ENCODE peak calls at places on chromosomes 5 and 9, in ten cellular contexts. One of them, this sample, is unnamed.

GRCh38 chr9:69132391-69132790 is 41.7 kb upstream of the TJP2 start:
- DNase-seq in foreskin fibroblast: no peak
- DNase-seq in PC-3: no peak
- DNase-seq in cardiac muscle cell: no peak
- DNase-seq in body of pancreas: no peak
- DNase-seq in GM23338: no peak
- DNase-seq in heart left ventricle: no peak
- DNase-seq in fibroblast of pulmonary artery: no peak
- DNase-seq in AG09309: no peak
- DNase-seq in A549: no peak
- DNase-seq in this sample: no peak

GRCh38 chr5:85140471-85140870 is 755.8 kb upstream of the EDIL3 start:
- DNase-seq in A549: no peak
- DNase-seq in heart left ventricle: no peak
- DNase-seq in cardiac muscle cell: no peak
- DNase-seq in body of pancreas: no peak
- DNase-seq in fibroblast of pulmonary artery: no peak
- DNase-seq in AG09309: no peak
- DNase-seq in PC-3: no peak
- DNase-seq in foreskin fibroblast: no peak
- DNase-seq in GM23338: no peak
- DNase-seq in this sample: no peak

GRCh38 chr9:78280982-78281668 is 15.8 kb upstream of the PSAT1 start:
- DNase-seq in GM23338: no peak
- DNase-seq in A549: no peak
- DNase-seq in body of pancreas: peak; percentile 89
- DNase-seq in heart left ventricle: peak; percentile 68
- DNase-seq in PC-3: no peak
- DNase-seq in fibroblast of pulmonary artery: peak; percentile 94
- DNase-seq in AG09309: peak; percentile 7
- DNase-seq in foreskin fibroblast: peak; percentile 90
- DNase-seq in cardiac muscle cell: peak; percentile 97
- DNase-seq in this sample: peak; percentile 80

GRCh38 chr5:87120518-87121314 is 147.0 kb upstream of the RASA1 start:
- DNase-seq in PC-3: peak; percentile 100
- DNase-seq in GM23338: no peak
- DNase-seq in heart left ventricle: no peak
- DNase-seq in body of pancreas: no peak
- DNase-seq in AG09309: peak; percentile 74
- DNase-seq in A549: no peak
- DNase-seq in cardiac muscle cell: peak; percentile 76
- DNase-seq in foreskin fibroblast: peak; percentile 90
- DNase-seq in fibroblast of pulmonary artery: peak; percentile 82
- DNase-seq in this sample: peak; percentile 90

GRCh38 chr9:20790721-20791120 is 106.7 kb downstream of the FOCAD start:
- DNase-seq in A549: no peak
- DNase-seq in foreskin fibroblast: no peak
- DNase-seq in PC-3: no peak
- DNase-seq in body of pancreas: no peak
- DNase-seq in cardiac muscle cell: no peak
- DNase-seq in heart left ventricle: no peak
- DNase-seq in AG09309: no peak
- DNase-seq in GM23338: no peak
- DNase-seq in fibroblast of pulmonary artery: no peak
- DNase-seq in this sample: no peak

GRCh38 chr9:95605826-95606555 is 89.2 kb upstream of the PTCH1 start:
- DNase-seq in cardiac muscle cell: no peak
- DNase-seq in body of pancreas: no peak
- DNase-seq in foreskin fibroblast: no peak
- DNase-seq in PC-3: no peak
- DNase-seq in fibroblast of pulmonary artery: no peak
- DNase-seq in GM23338: peak; percentile 60
- DNase-seq in A549: no peak
- DNase-seq in AG09309: no peak
- DNase-seq in heart left ventricle: no peak
- DNase-seq in this sample: no peak

GRCh38 chr9:128081052-128081451 is 13.0 kb downstream of the SLC25A25 start:
- DNase-seq in foreskin fibroblast: peak; percentile 98
- DNase-seq in cardiac muscle cell: peak; percentile 91
- DNase-seq in fibroblast of pulmonary artery: peak; percentile 93
- DNase-seq in PC-3: no peak
- DNase-seq in body of pancreas: no peak
- DNase-seq in heart left ventricle: no peak
- DNase-seq in AG09309: peak; percentile 87
- DNase-seq in GM23338: no peak
- DNase-seq in A549: no peak
- DNase-seq in this sample: peak; percentile 97

GRCh38 chr5:102767864-102768263 is 12.8 kb downstream of the PAM start:
- DNase-seq in PC-3: no peak
- DNase-seq in fibroblast of pulmonary artery: no peak
- DNase-seq in cardiac muscle cell: no peak
- DNase-seq in heart left ventricle: no peak
- DNase-seq in AG09309: no peak
- DNase-seq in A549: no peak
- DNase-seq in body of pancreas: no peak
- DNase-seq in GM23338: no peak
- DNase-seq in foreskin fibroblast: no peak
- DNase-seq in this sample: no peak

GRCh38 chr5:149172709-149173505 is 31.6 kb downstream of the ABLIM3 start:
- DNase-seq in foreskin fibroblast: peak; percentile 72
- DNase-seq in A549: no peak
- DNase-seq in PC-3: peak; percentile 50
- DNase-seq in cardiac muscle cell: no peak
- DNase-seq in AG09309: no peak
- DNase-seq in heart left ventricle: no peak
- DNase-seq in fibroblast of pulmonary artery: peak; percentile 13
- DNase-seq in GM23338: no peak
- DNase-seq in body of pancreas: no peak
- DNase-seq in this sample: peak; percentile 49

GRCh38 chr5:2833513-2833912 is 82.0 kb upstream of the IRX2 start:
- DNase-seq in GM23338: no peak
- DNase-seq in foreskin fibroblast: no peak
- DNase-seq in PC-3: no peak
- DNase-seq in cardiac muscle cell: no peak
- DNase-seq in body of pancreas: no peak
- DNase-seq in AG09309: no peak
- DNase-seq in A549: no peak
- DNase-seq in fibroblast of pulmonary artery: no peak
- DNase-seq in heart left ventricle: no peak
- DNase-seq in this sample: no peak

GRCh38 chr5:146751781-146752401 is 126.7 kb downstream of the PPP2R2B start:
- DNase-seq in heart left ventricle: no peak
- DNase-seq in foreskin fibroblast: no peak
- DNase-seq in body of pancreas: no peak
- DNase-seq in A549: no peak
- DNase-seq in fibroblast of pulmonary artery: no peak
- DNase-seq in GM23338: no peak
- DNase-seq in PC-3: no peak
- DNase-seq in cardiac muscle cell: no peak
- DNase-seq in AG09309: no peak
- DNase-seq in this sample: no peak

GRCh38 chr5:173793677-173794570 is 94.2 kb upstream of the CPEB4 start:
- DNase-seq in fibroblast of pulmonary artery: no peak
- DNase-seq in heart left ventricle: no peak
- DNase-seq in body of pancreas: no peak
- DNase-seq in AG09309: no peak
- DNase-seq in GM23338: no peak
- DNase-seq in cardiac muscle cell: no peak
- DNase-seq in A549: no peak
- DNase-seq in foreskin fibroblast: no peak
- DNase-seq in PC-3: peak; percentile 41
- DNase-seq in this sample: no peak

DNA sequence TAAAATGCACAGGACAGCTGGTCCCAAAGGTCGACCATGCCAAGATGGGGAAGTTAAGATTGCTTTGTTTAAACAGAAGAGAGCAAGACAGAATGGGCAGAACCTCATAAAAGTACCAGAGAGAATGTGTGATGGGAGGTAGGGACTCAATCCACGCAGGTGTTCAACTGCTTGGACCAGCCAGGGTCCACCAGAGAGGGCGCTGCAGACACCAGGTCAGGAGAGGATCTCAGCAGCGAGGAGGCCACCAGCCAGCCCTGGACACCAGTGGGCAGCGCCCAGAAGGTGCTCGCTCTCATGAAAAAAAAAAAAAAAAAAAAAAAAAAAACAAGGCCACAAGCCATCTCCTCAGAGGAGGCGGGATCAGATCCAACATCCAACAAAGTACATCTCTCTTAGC is 81.8 kb downstream of the SHC3 start:
- DNase-seq in foreskin fibroblast: no peak
- DNase-seq in AG09309: no peak
- DNase-seq in body of pancreas: no peak
- DNase-seq in GM23338: peak; percentile 39
- DNase-seq in fibroblast of pulmonary artery: no peak
- DNase-seq in cardiac muscle cell: no peak
- DNase-seq in PC-3: no peak
- DNase-seq in heart left ventricle: no peak
- DNase-seq in A549: no peak
- DNase-seq in this sample: no peak
- H3K4me3 ChIP-seq in foreskin fibroblast: no peak overlapping the region
- H3K4me3 ChIP-seq in AG09309: no peak overlapping the region
- H3K4me3 ChIP-seq in body of pancreas: no peak overlapping the region
- H3K4me3 ChIP-seq in GM23338: no peak overlapping the region
- H3K4me3 ChIP-seq in fibroblast of pulmonary artery: no peak overlapping the region
- H3K4me3 ChIP-seq in cardiac muscle cell: no peak overlapping the region
- H3K4me3 ChIP-seq in PC-3: no peak overlapping the region
- H3K4me3 ChIP-seq in heart left ventricle: no peak overlapping the region
- H3K4me3 ChIP-seq in A549: no peak overlapping the region
- H3K4me3 ChIP-seq in this sample: no peak overlapping the region

DNA sequence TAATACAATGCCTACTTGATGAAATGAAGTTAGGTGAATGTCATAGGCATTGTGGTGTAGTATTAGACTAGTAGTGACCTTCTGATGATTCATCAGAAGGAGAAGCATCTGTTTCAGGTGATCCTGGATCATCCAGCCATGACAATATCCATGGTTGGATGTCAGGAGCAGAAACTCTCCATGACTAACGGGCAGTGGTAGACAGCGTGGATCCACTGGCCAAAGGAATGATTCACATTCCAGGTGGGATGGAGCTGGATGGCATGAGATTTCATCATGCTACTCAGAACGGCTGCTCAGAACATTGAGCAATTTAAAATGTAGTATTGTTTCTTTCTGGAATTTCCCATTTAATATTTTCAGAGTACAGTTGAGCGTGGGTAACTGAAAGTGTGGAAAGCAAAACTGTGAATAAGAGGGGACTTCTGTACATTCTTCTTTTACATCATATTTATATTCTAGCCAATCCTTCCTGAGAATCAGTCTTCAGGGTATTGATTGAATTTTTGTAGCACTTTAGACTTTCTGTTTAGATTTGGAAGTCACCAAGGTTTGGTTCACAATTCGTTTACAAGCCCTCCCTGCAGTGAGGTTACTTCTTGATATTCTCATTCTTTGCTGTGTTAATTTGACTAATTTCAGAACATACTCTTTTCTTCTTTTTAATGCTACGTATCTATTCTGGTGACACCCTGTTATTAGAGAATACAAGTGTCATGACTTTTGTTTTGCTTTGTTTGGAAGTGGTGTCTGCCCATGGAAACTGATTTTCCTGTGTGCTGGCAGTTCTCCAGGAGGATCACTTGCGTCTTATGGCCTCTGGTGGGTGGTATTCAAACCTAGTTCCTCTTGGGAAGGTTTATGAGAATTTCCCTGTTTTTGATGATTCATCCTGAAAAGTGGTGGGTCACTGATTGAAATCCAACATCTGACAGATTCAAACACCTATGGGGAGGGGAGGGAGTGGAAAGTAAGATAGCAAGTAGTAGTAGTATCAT is 12.2 kb upstream of the CLINT1 start:
- DNase-seq in cardiac muscle cell: peak; percentile 69
- DNase-seq in heart left ventricle: no peak
- DNase-seq in PC-3: peak; percentile 75
- DNase-seq in A549: peak; percentile 76
- DNase-seq in body of pancreas: no peak
- DNase-seq in fibroblast of pulmonary artery: peak; percentile 75
- DNase-seq in AG09309: peak; percentile 74
- DNase-seq in foreskin fibroblast: peak; percentile 27
- DNase-seq in GM23338: no peak
- DNase-seq in this sample: peak; percentile 78
- TF ChIP-seq CTCF in cardiac muscle cell: peak; percentile 5
- TF ChIP-seq CTCF in heart left ventricle: no peak
- TF ChIP-seq CTCF in PC-3: peak; percentile 40
- TF ChIP-seq CTCF in A549: peak; percentile 16
- TF ChIP-seq CTCF in body of pancreas: no peak
- TF ChIP-seq CTCF in fibroblast of pulmonary artery: peak; percentile 20
- TF ChIP-seq CTCF in AG09309: peak; percentile 18
- TF ChIP-seq CTCF in foreskin fibroblast: no peak
- TF ChIP-seq CTCF in GM23338: no peak
- TF ChIP-seq CTCF in this sample: peak; percentile 22

DNA sequence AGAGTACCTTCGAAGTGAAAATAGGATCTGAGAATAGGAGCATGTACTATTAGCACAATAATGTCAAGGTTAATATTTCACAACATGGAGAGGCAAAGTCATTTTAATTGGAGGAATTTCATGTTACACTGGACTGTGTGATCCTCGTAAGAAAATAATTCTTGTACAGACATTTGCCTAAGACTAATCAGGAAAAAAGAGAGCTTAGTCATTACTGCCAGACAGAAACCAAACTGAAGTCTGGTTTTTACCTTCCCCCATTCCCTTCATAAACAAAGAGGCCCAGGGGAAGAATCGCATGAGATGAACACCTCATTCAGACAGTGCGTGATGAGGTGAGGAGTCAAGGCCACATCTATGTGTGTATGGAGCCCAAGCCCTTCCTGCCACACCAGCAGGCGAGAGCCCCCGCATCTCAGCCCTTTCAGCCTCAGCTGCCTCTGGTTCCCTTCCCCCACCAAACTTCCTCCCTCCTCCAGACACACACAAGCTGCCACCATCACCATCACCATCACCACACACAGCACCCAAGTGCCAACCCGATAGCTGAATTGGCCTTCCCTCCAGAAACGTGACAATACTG is 135.8 kb upstream of the ABCA1 start:
- DNase-seq in AG09309: peak; percentile 91
- DNase-seq in A549: no peak
- DNase-seq in foreskin fibroblast: peak; percentile 82
- DNase-seq in cardiac muscle cell: peak; percentile 80
- DNase-seq in fibroblast of pulmonary artery: peak; percentile 86
- DNase-seq in heart left ventricle: peak; percentile 10
- DNase-seq in PC-3: peak; percentile 37
- DNase-seq in body of pancreas: peak; percentile 18
- DNase-seq in GM23338: no peak
- DNase-seq in this sample: peak; percentile 91
- H3K4me3 ChIP-seq in AG09309: no peak overlapping the region
- H3K4me3 ChIP-seq in A549: no peak overlapping the region
- H3K4me3 ChIP-seq in foreskin fibroblast: no peak overlapping the region
- H3K4me3 ChIP-seq in cardiac muscle cell: no peak overlapping the region
- H3K4me3 ChIP-seq in fibroblast of pulmonary artery: no peak overlapping the region
- H3K4me3 ChIP-seq in heart left ventricle: no peak overlapping the region
- H3K4me3 ChIP-seq in PC-3: no peak overlapping the region
- H3K4me3 ChIP-seq in body of pancreas: no peak overlapping the region
- H3K4me3 ChIP-seq in GM23338: no peak overlapping the region
- H3K4me3 ChIP-seq in this sample: no peak overlapping the region

DNA sequence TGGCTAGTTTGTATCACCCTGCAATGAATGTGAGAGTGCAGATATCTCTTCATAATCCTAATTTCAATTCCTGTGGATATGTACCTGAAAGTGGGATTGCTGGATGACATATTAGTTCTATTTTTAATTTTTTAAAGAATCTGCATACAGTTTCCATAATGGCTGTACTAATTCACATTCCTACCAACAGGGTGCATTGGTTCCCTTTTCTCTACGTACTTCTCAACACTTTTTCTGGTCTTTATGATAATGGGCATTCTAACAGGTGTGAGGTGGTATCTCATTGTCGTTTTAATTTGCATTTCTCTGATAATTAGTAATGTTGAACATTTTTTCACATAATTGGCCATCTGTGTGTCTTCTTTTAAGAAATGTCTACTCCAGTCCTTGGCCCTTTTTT is 927.5 kb downstream of the DTWD2 start:
- DNase-seq in AG09309: no peak
- DNase-seq in heart left ventricle: no peak
- DNase-seq in cardiac muscle cell: no peak
- DNase-seq in fibroblast of pulmonary artery: no peak
- DNase-seq in foreskin fibroblast: no peak
- DNase-seq in body of pancreas: no peak
- DNase-seq in A549: no peak
- DNase-seq in PC-3: no peak
- DNase-seq in GM23338: peak; percentile 34
- DNase-seq in this sample: no peak
- TF ChIP-seq CTCF in AG09309: peak; percentile 14
- TF ChIP-seq CTCF in heart left ventricle: no peak
- TF ChIP-seq CTCF in cardiac muscle cell: no peak
- TF ChIP-seq CTCF in fibroblast of pulmonary artery: peak; percentile 21
- TF ChIP-seq CTCF in foreskin fibroblast: peak; percentile 6
- TF ChIP-seq CTCF in body of pancreas: no peak
- TF ChIP-seq CTCF in A549: no peak
- TF ChIP-seq CTCF in PC-3: no peak
- TF ChIP-seq CTCF in GM23338: peak; percentile 48
- TF ChIP-seq CTCF in this sample: no peak

This sample was measured in fibroblast of mammary gland.